ENCODE peak calls at places on chromosomes 13 and 19, in four cellular contexts. One of them, this sample, is unnamed.

GRCh38 chr19:10158485-10158884 is 36.3 kb downstream of the DNMT1 start:
- DNase-seq in H9: no peak
- DNase-seq in neuronal stem cell: no peak
- DNase-seq in IMR-90: no peak
- DNase-seq in this sample: no peak

GRCh38 chr19:2398735-2399305 is 28.6 kb downstream of the TIMM13 start:
- DNase-seq in H9: no peak
- DNase-seq in neuronal stem cell: no peak
- DNase-seq in IMR-90: no peak
- DNase-seq in this sample: no peak

GRCh38 chr19:35618857-35619256 is 6.3 kb downstream of the HAUS5 start:
- DNase-seq in H9: peak
- DNase-seq in neuronal stem cell: no peak
- DNase-seq in IMR-90: no peak
- DNase-seq in this sample: no peak

GRCh38 chr19:46813570-46814358 is 25.4 kb upstream of the SLC1A5 start:
- DNase-seq in H9: no peak
- DNase-seq in neuronal stem cell: no peak
- DNase-seq in IMR-90: peak
- DNase-seq in this sample: peak

GRCh38 chr19:16682539-16682938 is 21.6 kb downstream of the TMEM38A start:
- DNase-seq in H9: no peak
- DNase-seq in neuronal stem cell: no peak
- DNase-seq in IMR-90: no peak
- DNase-seq in this sample: no peak

GRCh38 chr13:35704331-35704730 is 227.8 kb upstream of the MAB21L1 start:
- DNase-seq in H9: no peak
- DNase-seq in neuronal stem cell: no peak
- DNase-seq in IMR-90: peak
- DNase-seq in this sample: peak

GRCh38 chr19:31955061-31955460 is 390.3 kb upstream of the ZNF507 start:
- DNase-seq in H9: no peak
- DNase-seq in neuronal stem cell: no peak
- DNase-seq in IMR-90: no peak
- DNase-seq in this sample: peak

GRCh38 chr13:80215368-80215767 is 125.6 kb downstream of the SPRY2 start:
- DNase-seq in H9: no peak
- DNase-seq in neuronal stem cell: no peak
- DNase-seq in IMR-90: peak
- DNase-seq in this sample: peak

GRCh38 chr19:34996978-34997640 is 3.0 kb upstream of the GRAMD1A start:
- DNase-seq in H9: no peak
- DNase-seq in neuronal stem cell: no peak
- DNase-seq in IMR-90: no peak
- DNase-seq in this sample: no peak

GRCh38 chr19:48967346-48968178 is 2.5 kb downstream of the FTL start:
- DNase-seq in H9: peak
- DNase-seq in neuronal stem cell: no peak
- DNase-seq in IMR-90: peak
- DNase-seq in this sample: peak

GRCh38 chr13:91313103-91313502 is 34.4 kb upstream of the MIR17HG start:
- DNase-seq in H9: no peak
- DNase-seq in neuronal stem cell: no peak
- DNase-seq in IMR-90: peak
- DNase-seq in this sample: peak

GRCh38 chr19:35509018-35509652 is 4.3 kb downstream of the DMKN start:
- DNase-seq in H9: peak
- DNase-seq in neuronal stem cell: no peak
- DNase-seq in IMR-90: no peak
- DNase-seq in this sample: no peak

GRCh38 chr13:91292630-91293221 is 54.8 kb upstream of the MIR17HG start:
- DNase-seq in H9: no peak
- DNase-seq in neuronal stem cell: peak
- DNase-seq in IMR-90: no peak
- DNase-seq in this sample: no peak

GRCh38 chr13:20831933-20832332 is 58.2 kb upstream of the EEF1AKMT1 start:
- DNase-seq in H9: no peak
- DNase-seq in neuronal stem cell: no peak
- DNase-seq in IMR-90: no peak
- DNase-seq in this sample: no peak

GRCh38 chr19:54133312-54133956 is 4.1 kb upstream of the CNOT3 start:
- DNase-seq in H9: peak
- DNase-seq in neuronal stem cell: peak
- DNase-seq in IMR-90: no peak
- DNase-seq in this sample: peak

GRCh38 chr13:45206340-45206739 is 5.5 kb upstream of the KCTD4 start:
- DNase-seq in H9: no peak
- DNase-seq in neuronal stem cell: no peak
- DNase-seq in IMR-90: peak
- DNase-seq in this sample: peak

GRCh38 chr13:44273991-44274810 is 99.4 kb upstream of the SERP2 start:
- DNase-seq in H9: no peak
- DNase-seq in neuronal stem cell: no peak
- DNase-seq in IMR-90: peak
- DNase-seq in this sample: peak

GRCh38 chr13:73531014-73531413 is 472.2 kb downstream of the KLF5 start:
- DNase-seq in H9: no peak
- DNase-seq in neuronal stem cell: no peak
- DNase-seq in IMR-90: no peak
- DNase-seq in this sample: no peak

GRCh38 chr19:47729468-47729798 is 15.9 kb upstream of the NOP53 start:
- DNase-seq in H9: peak
- DNase-seq in neuronal stem cell: no peak
- DNase-seq in IMR-90: peak
- DNase-seq in this sample: peak

GRCh38 chr13:26872444-26873173 is 112.0 kb upstream of the GPR12 start:
- DNase-seq in H9: peak
- DNase-seq in neuronal stem cell: peak
- DNase-seq in IMR-90: peak
- DNase-seq in this sample: peak

GRCh38 chr13:110319774-110320509 is 12.9 kb downstream of the COL4A2 start:
- DNase-seq in H9: peak
- DNase-seq in neuronal stem cell: no peak
- DNase-seq in IMR-90: peak
- DNase-seq in this sample: peak

GRCh38 chr13:78659450-78660110 is 625 bp upstream of the OBI1 start:
- DNase-seq in H9: no peak
- DNase-seq in neuronal stem cell: no peak
- DNase-seq in IMR-90: peak
- DNase-seq in this sample: no peak

GRCh38 chr13:85558118-85558517 is 241.1 kb downstream of the SLITRK6 start:
- DNase-seq in H9: no peak
- DNase-seq in neuronal stem cell: no peak
- DNase-seq in IMR-90: no peak
- DNase-seq in this sample: no peak

GRCh38 chr13:45328661-45329105 is 12.3 kb downstream of the TPT1 start:
- DNase-seq in H9: no peak
- DNase-seq in neuronal stem cell: no peak
- DNase-seq in IMR-90: peak
- DNase-seq in this sample: peak

GRCh38 chr13:68261105-68261504 is 1031.0 kb upstream of the PCDH9 start:
- DNase-seq in H9: peak
- DNase-seq in neuronal stem cell: no peak
- DNase-seq in IMR-90: no peak
- DNase-seq in this sample: no peak

GRCh38 chr19:39405930-39406655 is 554 bp upstream of the ZFP36 start:
- DNase-seq in H9: peak
- DNase-seq in neuronal stem cell: no peak
- DNase-seq in IMR-90: no peak
- DNase-seq in this sample: peak

GRCh38 chr19:49427855-49428546 is 2.8 kb downstream of the GFY start:
- DNase-seq in H9: peak
- DNase-seq in neuronal stem cell: no peak
- DNase-seq in IMR-90: no peak
- DNase-seq in this sample: no peak

GRCh38 chr19:3109491-3109890 is 15.3 kb downstream of the GNA11 start:
- DNase-seq in H9: no peak
- DNase-seq in neuronal stem cell: no peak
- DNase-seq in IMR-90: no peak
- DNase-seq in this sample: no peak

GRCh38 chr13:78777973-78778372 is 119.0 kb upstream of the OBI1 start:
- DNase-seq in H9: no peak
- DNase-seq in neuronal stem cell: no peak
- DNase-seq in IMR-90: no peak
- DNase-seq in this sample: no peak

GRCh38 chr13:41675306-41675705 is 218.0 kb downstream of the RGCC start:
- DNase-seq in H9: no peak
- DNase-seq in neuronal stem cell: no peak
- DNase-seq in IMR-90: no peak
- DNase-seq in this sample: no peak

GRCh38 chr13:56755181-56755580 is 385.5 kb upstream of the PRR20A start:
- DNase-seq in H9: no peak
- DNase-seq in neuronal stem cell: no peak
- DNase-seq in IMR-90: no peak
- DNase-seq in this sample: no peak

GRCh38 chr19:50003254-50003788 is 21.9 kb downstream of the VRK3 start:
- DNase-seq in H9: no peak
- DNase-seq in neuronal stem cell: no peak
- DNase-seq in IMR-90: no peak
- DNase-seq in this sample: no peak

GRCh38 chr19:17943284-17944221 is 10.7 kb downstream of the CCDC124 start:
- DNase-seq in H9: peak
- DNase-seq in neuronal stem cell: no peak
- DNase-seq in IMR-90: no peak
- DNase-seq in this sample: no peak

GRCh38 chr13:113666324-113666660 is 727 bp upstream of the GRK1 start:
- DNase-seq in H9: no peak
- DNase-seq in neuronal stem cell: no peak
- DNase-seq in IMR-90: no peak
- DNase-seq in this sample: no peak
- H3K4ac ChIP-seq in H9: no peak
- H3K4ac ChIP-seq in neuronal stem cell: no peak
- H3K4ac ChIP-seq in IMR-90: no peak
- H3K4ac ChIP-seq in this sample: no peak

GRCh38 chr13:95684463-95684862 is 7.5 kb downstream of the DNAJC3 start:
- DNase-seq in H9: peak
- DNase-seq in neuronal stem cell: no peak
- DNase-seq in IMR-90: no peak
- DNase-seq in this sample: no peak
- H3K4ac ChIP-seq in H9: no peak
- H3K4ac ChIP-seq in neuronal stem cell: no peak
- H3K4ac ChIP-seq in IMR-90: no peak
- H3K4ac ChIP-seq in this sample: no peak

GRCh38 chr13:29849731-29850212 is 645 bp downstream of the UBL3 start:
- DNase-seq in H9: peak
- DNase-seq in neuronal stem cell: no peak
- DNase-seq in IMR-90: peak
- DNase-seq in this sample: peak

GRCh38 chr13:29845440-29846056 is 4.9 kb downstream of the UBL3 start:
- DNase-seq in H9: no peak
- DNase-seq in neuronal stem cell: no peak
- DNase-seq in IMR-90: peak
- DNase-seq in this sample: no peak

GRCh38 chr13:29846475-29847256 is 3.8 kb downstream of the UBL3 start:
- DNase-seq in H9: no peak
- DNase-seq in neuronal stem cell: no peak
- DNase-seq in IMR-90: no peak
- DNase-seq in this sample: no peak

GRCh38 chr13:29849071-29849541 is 1.3 kb downstream of the UBL3 start:
- DNase-seq in H9: no peak
- DNase-seq in neuronal stem cell: no peak
- DNase-seq in IMR-90: peak
- DNase-seq in this sample: peak

DNA sequence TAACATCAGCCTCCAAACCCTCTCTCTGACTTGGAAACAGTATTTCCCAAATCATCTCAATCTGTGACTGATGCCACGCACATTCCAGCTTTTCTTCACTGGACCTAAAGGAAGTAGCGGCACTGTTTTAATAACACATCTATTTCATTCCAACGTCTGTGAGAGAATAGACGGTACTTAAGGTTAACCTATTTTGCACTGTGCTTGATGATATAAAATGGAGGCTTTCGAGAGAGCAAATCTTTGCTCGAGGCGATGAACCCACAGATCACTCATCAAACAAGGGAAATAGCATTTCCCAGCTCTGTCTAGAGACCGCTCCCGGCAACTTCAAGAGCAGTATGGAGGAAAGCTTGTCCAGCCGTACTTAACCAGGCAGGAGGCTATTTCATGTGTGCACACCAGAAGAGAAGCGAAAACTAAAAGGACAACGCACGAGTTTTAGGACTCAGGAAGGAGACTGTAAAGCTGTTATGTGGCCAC is 2.9 kb downstream of the UBL3 start:
- DNase-seq in H9: no peak
- DNase-seq in neuronal stem cell: no peak
- DNase-seq in IMR-90: peak
- DNase-seq in this sample: peak
- H3K4ac ChIP-seq in H9: no peak
- H3K4ac ChIP-seq in neuronal stem cell: no peak
- H3K4ac ChIP-seq in IMR-90: peak
- H3K4ac ChIP-seq in this sample: no peak

GRCh38 chr13:99061411-99061810 is 83.5 kb upstream of the DOCK9 start:
- DNase-seq in H9: no peak
- DNase-seq in neuronal stem cell: no peak
- DNase-seq in IMR-90: no peak
- DNase-seq in this sample: no peak

GRCh38 chr13:99056381-99057014 is 78.6 kb upstream of the DOCK9 start:
- DNase-seq in H9: no peak
- DNase-seq in neuronal stem cell: no peak
- DNase-seq in IMR-90: no peak
- DNase-seq in this sample: no peak

GRCh38 chr13:99059498-99060070 is 81.7 kb upstream of the DOCK9 start:
- DNase-seq in H9: no peak
- DNase-seq in neuronal stem cell: no peak
- DNase-seq in IMR-90: no peak
- DNase-seq in this sample: peak

GRCh38 chr13:99057310-99057975 is 79.6 kb upstream of the DOCK9 start:
- DNase-seq in H9: no peak
- DNase-seq in neuronal stem cell: no peak
- DNase-seq in IMR-90: peak
- DNase-seq in this sample: peak

GRCh38 chr13:99058527-99059495 is 80.9 kb upstream of the DOCK9 start:
- DNase-seq in H9: no peak
- DNase-seq in neuronal stem cell: no peak
- DNase-seq in IMR-90: no peak
- DNase-seq in this sample: no peak
- H3K4ac ChIP-seq in H9: no peak
- H3K4ac ChIP-seq in neuronal stem cell: no peak
- H3K4ac ChIP-seq in IMR-90: no peak
- H3K4ac ChIP-seq in this sample: peak

GRCh38 chr19:41219924-41220567 is 1.0 kb downstream of the AXL start:
- DNase-seq in H9: no peak
- DNase-seq in neuronal stem cell: no peak
- DNase-seq in IMR-90: peak
- DNase-seq in this sample: peak

GRCh38 chr19:41218249-41218614 is 791 bp upstream of the AXL start:
- DNase-seq in H9: no peak
- DNase-seq in neuronal stem cell: no peak
- DNase-seq in IMR-90: no peak
- DNase-seq in this sample: no peak

GRCh38 chr19:41221514-41222205 is 2.6 kb downstream of the AXL start:
- DNase-seq in H9: no peak
- DNase-seq in neuronal stem cell: no peak
- DNase-seq in IMR-90: no peak
- DNase-seq in this sample: no peak

GRCh38 chr19:41217741-41218140 is 1.3 kb upstream of the AXL start:
- DNase-seq in H9: no peak
- DNase-seq in neuronal stem cell: no peak
- DNase-seq in IMR-90: no peak
- DNase-seq in this sample: no peak

GRCh38 chr19:41218615-41219507 is at the start of gene AXL:
- DNase-seq in H9: peak
- DNase-seq in neuronal stem cell: peak
- DNase-seq in IMR-90: peak
- DNase-seq in this sample: peak
- H3K4ac ChIP-seq in H9: no peak
- H3K4ac ChIP-seq in neuronal stem cell: peak
- H3K4ac ChIP-seq in IMR-90: peak
- H3K4ac ChIP-seq in this sample: peak